ENCODE peak calls at places on chromosomes 13 and 19, in seven cellular contexts. J is PC-3, E is lung, K is left lung, G is esophagus squamous epithelium, N is ascending aorta, C is K562. F is an unnamed sample.

GRCh38 chr13:35527451-35527850 is 51.0 kb upstream of the MAB21L1 start:
- DNase-seq in J (no peak), C (no peak), E (no peak), K (no peak), G (no peak), N (no peak), F (no peak)

GRCh38 chr19:55688422-55689218 is 13.6 kb downstream of the EPN1 start:
- DNase-seq in G (no peak), J (no peak), C (peak), K (peak), E (no peak), N (no peak), F (no peak)

GRCh38 chr19:48469056-48469881 is at the start of gene CYTH2:
- DNase-seq in N (peak), J (peak), K (peak), G (peak), C (peak), E (peak), F (peak)

GRCh38 chr19:46022431-46023310 is at the start of gene PGLYRP1:
- DNase-seq in G (no peak), J (no peak), K (peak), C (no peak), N (peak), E (no peak), F (no peak)

GRCh38 chr19:55116232-55117062 is 990 bp downstream of the PPP1R12C start:
- DNase-seq in C (peak), N (peak), J (peak), E (peak), G (no peak), K (peak), F (no peak)

GRCh38 chr13:112903606-112904195 is 65.3 kb upstream of the MCF2L start:
- DNase-seq in J (no peak), K (no peak), C (no peak), N (peak), E (no peak), G (no peak), F (no peak)

GRCh38 chr19:55536951-55537740 is at the start of gene SBK2:
- DNase-seq in N (no peak), G (no peak), J (no peak), E (no peak), K (no peak), C (peak), F (no peak)

GRCh38 chr13:102846261-102847015 is 606 bp downstream of the ERCC5 start:
- DNase-seq in N (peak), G (no peak), C (no peak), J (peak), K (peak), E (peak), F (peak)

GRCh38 chr19:13058951-13059660 is 43.6 kb downstream of the LYL1 start:
- DNase-seq in N (no peak), E (no peak), C (no peak), G (no peak), J (no peak), K (no peak), F (no peak)

GRCh38 chr13:111337741-111338140 is 17.3 kb downstream of the TEX29 start:
- DNase-seq in E (peak), C (no peak), K (no peak), G (no peak), N (peak), J (no peak), F (no peak)

GRCh38 chr13:51240888-51241475 is 18.8 kb downstream of the FAM124A start:
- DNase-seq in J (no peak), N (no peak), C (no peak), K (no peak), E (no peak), G (no peak), F (no peak)

GRCh38 chr13:51241720-51242119 is 19.5 kb downstream of the FAM124A start:
- DNase-seq in G (no peak), K (peak), C (no peak), N (no peak), J (no peak), E (no peak), F (no peak)

GRCh38 chr13:51243227-51243626 is 21.0 kb downstream of the FAM124A start:
- DNase-seq in K (no peak), C (no peak), E (no peak), G (no peak), N (no peak), J (no peak), F (no peak)

GRCh38 chr13:51237887-51238286 is 15.7 kb downstream of the FAM124A start:
- DNase-seq in C (no peak), N (no peak), E (no peak), G (no peak), J (no peak), K (no peak), F (no peak)

GRCh38 chr13:51240178-51240577 is 18.0 kb downstream of the FAM124A start:
- DNase-seq in E (no peak), K (no peak), N (no peak), C (no peak), J (no peak), G (no peak), F (no peak)
- H3K27ac ChIP-seq in E (no peak), K (no peak), N (peak), C (no peak), J (no peak), G (no peak), F (no peak)

DNA sequence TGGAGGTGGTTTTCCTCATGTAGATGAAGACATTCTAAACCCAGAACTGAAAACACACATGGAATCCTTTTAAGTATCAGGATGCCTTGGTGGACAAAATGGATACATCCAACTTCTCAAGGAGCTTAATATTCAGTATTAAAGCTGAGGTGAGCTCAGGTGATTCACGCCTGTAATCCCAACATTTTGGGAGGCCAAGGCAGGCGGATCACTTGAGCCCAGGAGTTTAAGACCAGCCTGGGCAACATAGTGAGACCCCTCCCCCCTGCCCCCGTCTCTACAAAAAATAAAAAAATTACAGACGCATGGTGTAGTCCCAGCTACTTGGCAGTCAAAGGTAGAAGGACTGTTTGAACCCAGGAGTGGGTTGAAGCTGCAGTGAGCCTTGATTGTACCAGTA is 28.8 kb downstream of the DPRX start:
- DNase-seq in C (no peak), E (no peak), N (no peak), J (no peak), G (no peak), K (no peak), F (no peak)
- H3K4me3 ChIP-seq in C (no peak), E (no peak), N (no peak), J (no peak), G (no peak), K (no peak), F (no peak)

GRCh38 chr13:110274687-110275086 is 32.3 kb downstream of the COL4A1 start:
- DNase-seq in G (no peak), K (no peak), N (peak), E (no peak), J (peak), C (no peak), F (no peak)
- TF ChIP-seq CTCF in G (no peak), K (no peak), N (peak), E (no peak), J (peak), C (no peak), F (no peak)

GRCh38 chr19:2394054-2394668 is 33.2 kb downstream of the TIMM13 start:
- DNase-seq in N (no peak), K (no peak), G (no peak), C (no peak), J (no peak), E (no peak), F (no peak)
- H3K27ac ChIP-seq in N (no peak), K (no peak), G (no peak), C (no peak), J (no peak), E (no peak), F (no peak)

GRCh38 chr13:29579094-29579493 is 16.4 kb downstream of the SLC7A1 start:
- DNase-seq in J (no peak), E (no peak), N (no peak), K (no peak), C (no peak), G (no peak), F (no peak)

GRCh38 chr13:29583073-29583785 is 12.3 kb downstream of the SLC7A1 start:
- DNase-seq in J (peak), E (no peak), C (peak), G (no peak), N (no peak), K (no peak), F (no peak)

GRCh38 chr13:29582171-29582570 is 13.3 kb downstream of the SLC7A1 start:
- DNase-seq in C (peak), N (no peak), J (no peak), G (no peak), K (no peak), E (no peak), F (no peak)

GRCh38 chr13:29578300-29579048 is 17.0 kb downstream of the SLC7A1 start:
- DNase-seq in J (no peak), C (peak), K (no peak), G (no peak), N (no peak), E (no peak), F (no peak)

DNA sequence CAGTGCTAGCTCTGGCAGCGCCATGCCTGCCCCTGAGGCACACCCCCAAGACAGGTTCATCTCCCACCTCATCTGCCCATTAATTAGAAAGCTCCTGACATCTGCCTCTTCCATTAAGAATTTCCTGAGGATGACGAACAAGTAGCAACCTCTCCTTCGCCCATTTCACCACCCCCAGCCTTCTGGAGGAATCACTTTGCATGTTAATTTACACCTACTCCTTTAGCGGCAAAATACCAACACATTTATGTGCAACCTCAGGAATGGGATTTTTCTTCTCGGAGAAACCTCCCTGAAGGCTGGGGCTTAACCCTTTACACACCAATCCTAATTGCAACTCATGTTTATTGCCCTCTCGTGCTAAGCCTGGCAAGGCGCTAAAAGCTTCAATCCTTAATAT is 13.8 kb downstream of the SLC7A1 start:
- DNase-seq in G (no peak), K (no peak), E (no peak), C (no peak), J (no peak), N (no peak), F (peak)
- H3K4me3 ChIP-seq in G (peak), K (no peak), E (no peak), C (no peak), J (no peak), N (no peak), F (no peak)

F was measured in coronary artery.